ENCODE peak calls at places on chromosomes 7 and 10, in nine cellular contexts. A is right lobe of liver, Y is MCF 10A, C is B cell, W is HFF-Myc, K is left ventricle myocardium inferior, P is ovary, E is RWPE2, U is mucosa of descending colon. O is an unnamed sample.

GRCh38 chr7:42790196-42790595 is 121.7 kb downstream of the C7orf25 start:
- DNase-seq in A (no peak), Y (peak), C (no peak), W (peak), K (no peak), P (no peak), E (no peak), U (no peak), O (peak)

GRCh38 chr10:126224967-126225671 is 163.2 kb downstream of the ADAM12 start:
- DNase-seq in A (no peak), Y (no peak), C (no peak), W (no peak), K (no peak), P (no peak), E (no peak), U (no peak), O (no peak)

GRCh38 chr7:70582921-70583895 is 548.7 kb upstream of the GALNT17 start:
- DNase-seq in A (no peak), Y (no peak), C (no peak), W (no peak), K (no peak), P (no peak), E (no peak), U (no peak), O (peak)

GRCh38 chr10:124017729-124018128 is 75.7 kb downstream of the CHST15 start:
- DNase-seq in A (peak), Y (no peak), C (no peak), W (no peak), K (no peak), P (no peak), E (no peak), U (no peak), O (no peak)

GRCh38 chr7:2043316-2044039 is 189.3 kb downstream of the MAD1L1 start:
- DNase-seq in A (peak), Y (no peak), C (peak), W (no peak), K (peak), P (no peak), E (peak), U (peak), O (no peak)

GRCh38 chr7:139940866-139941265 is 111.8 kb downstream of the TBXAS1 start:
- DNase-seq in A (no peak), Y (no peak), C (no peak), W (no peak), K (no peak), P (no peak), E (no peak), U (no peak), O (no peak)

GRCh38 chr10:29277296-29277695 is 11.6 kb upstream of the LYZL1 start:
- DNase-seq in A (no peak), Y (no peak), C (no peak), W (no peak), K (no peak), P (no peak), E (no peak), U (no peak), O (no peak)

GRCh38 chr7:49894543-49894942 is 121.1 kb downstream of the VWC2 start:
- DNase-seq in A (no peak), Y (no peak), C (no peak), W (no peak), K (peak), P (no peak), E (no peak), U (no peak), O (no peak)

GRCh38 chr7:106249488-106249887 is 35.3 kb downstream of the NAMPT start:
- DNase-seq in A (no peak), Y (no peak), C (no peak), W (no peak), K (no peak), P (no peak), E (no peak), U (no peak), O (no peak)

GRCh38 chr7:45003789-45004188 is 3.8 kb downstream of the CCM2 start:
- DNase-seq in A (no peak), Y (no peak), C (no peak), W (no peak), K (no peak), P (no peak), E (no peak), U (no peak), O (no peak)

GRCh38 chr7:151868805-151869188 is 8.1 kb downstream of the PRKAG2 start:
- DNase-seq in A (no peak), Y (no peak), C (no peak), W (no peak), K (no peak), P (no peak), E (no peak), U (no peak), O (no peak)

GRCh38 chr7:116918744-116919143 is 34.6 kb upstream of the ST7 start:
- DNase-seq in A (no peak), Y (no peak), C (no peak), W (no peak), K (no peak), P (no peak), E (no peak), U (no peak), O (no peak)

GRCh38 chr10:101012525-101013364 is 13.1 kb downstream of the LZTS2 start:
- DNase-seq in A (peak), Y (peak), C (peak), W (peak), K (peak), P (peak), E (no peak), U (peak), O (peak)

GRCh38 chr7:27245798-27246691 is 3.4 kb downstream of the EVX1 start:
- DNase-seq in A (no peak), Y (no peak), C (no peak), W (no peak), K (no peak), P (no peak), E (no peak), U (peak), O (peak)

GRCh38 chr7:44163591-44163990 is 22.5 kb upstream of the MYL7 start:
- DNase-seq in A (no peak), Y (peak), C (no peak), W (peak), K (no peak), P (no peak), E (no peak), U (no peak), O (peak)

GRCh38 chr7:24717694-24718320 is 39.5 kb downstream of the GSDME start:
- DNase-seq in A (no peak), Y (no peak), C (no peak), W (no peak), K (no peak), P (no peak), E (no peak), U (no peak), O (no peak)

GRCh38 chr7:144656960-144657359 is 178.9 kb downstream of the TPK1 start:
- DNase-seq in A (no peak), Y (no peak), C (no peak), W (no peak), K (no peak), P (no peak), E (no peak), U (no peak), O (peak)

DNA sequence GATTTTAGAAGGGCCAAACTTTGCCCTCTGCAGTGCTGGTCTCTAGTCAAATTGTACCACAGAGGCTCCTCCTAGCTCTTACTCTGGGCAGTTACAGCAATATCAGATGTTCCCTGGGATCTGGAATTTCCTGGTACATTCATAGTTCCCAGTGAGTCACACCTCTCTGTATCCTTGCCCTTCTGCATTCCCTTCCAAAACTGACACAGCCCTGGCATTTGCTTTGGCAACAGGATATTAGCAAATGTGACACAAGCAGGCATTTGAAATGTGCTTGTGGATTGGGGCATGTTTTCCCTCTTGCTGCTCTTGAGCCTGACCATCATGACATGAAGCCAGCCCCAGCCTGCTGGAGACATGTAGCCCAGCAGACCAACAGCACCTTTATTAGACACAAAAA is 284.7 kb upstream of the AKR1E2 start:
- DNase-seq in A (no peak), Y (peak), C (no peak), W (peak), K (no peak), P (no peak), E (peak), U (peak), O (peak)
- TF ChIP-seq CTCF in A (no peak), Y (no peak), C (no peak), W (peak), K (no peak), P (no peak), E (peak), U (no peak), O (peak)

GRCh38 chr10:103828107-103828506 is 27.3 kb downstream of the SH3PXD2A start:
- DNase-seq in A (no peak), Y (peak), C (no peak), W (no peak), K (no peak), P (no peak), E (no peak), U (no peak), O (peak)
- TF ChIP-seq CTCF in A (no peak), Y (no peak), C (no peak), W (no peak), K (no peak), P (no peak), E (no peak), U (no peak), O (peak)

GRCh38 chr7:154302380-154302779 is 250.2 kb downstream of the DPP6 start:
- DNase-seq in A (no peak), Y (no peak), C (no peak), W (no peak), K (no peak), P (no peak), E (no peak), U (no peak), O (no peak)

GRCh38 chr7:154304231-154304630 is 252.0 kb downstream of the DPP6 start:
- DNase-seq in A (no peak), Y (no peak), C (no peak), W (no peak), K (no peak), P (no peak), E (no peak), U (no peak), O (no peak)

GRCh38 chr7:154306036-154306435 is 253.8 kb downstream of the DPP6 start:
- DNase-seq in A (no peak), Y (no peak), C (no peak), W (no peak), K (no peak), P (no peak), E (no peak), U (no peak), O (no peak)

GRCh38 chr7:154308928-154309327 is 256.7 kb downstream of the DPP6 start:
- DNase-seq in A (no peak), Y (no peak), C (no peak), W (no peak), K (no peak), P (no peak), E (no peak), U (no peak), O (no peak)

GRCh38 chr7:154304740-154305679 is 252.8 kb downstream of the DPP6 start:
- DNase-seq in A (no peak), Y (no peak), C (no peak), W (no peak), K (no peak), P (no peak), E (no peak), U (no peak), O (no peak)
- TF ChIP-seq CTCF in A (no peak), Y (no peak), C (no peak), W (no peak), K (no peak), P (no peak), E (no peak), U (no peak), O (no peak)

DNA sequence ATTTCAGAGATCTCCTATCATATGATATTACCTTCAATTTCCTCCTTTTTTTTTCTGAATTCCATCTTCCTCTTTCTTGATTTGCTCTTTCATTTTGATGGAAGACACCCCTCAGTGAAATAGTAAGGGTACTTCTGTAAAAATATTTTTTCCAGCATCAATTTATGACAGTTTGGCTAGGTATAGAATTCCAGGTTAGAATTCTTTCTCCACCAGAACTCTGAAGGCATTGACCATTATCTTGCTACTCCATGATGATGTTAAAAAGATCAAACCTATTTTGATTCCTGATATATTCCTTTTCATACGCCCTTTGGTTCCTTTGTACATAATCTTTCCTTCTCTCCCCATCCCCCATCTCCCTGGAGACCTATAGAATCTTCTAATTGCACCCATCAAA is 48.4 kb downstream of the MTPAP start:
- DNase-seq in A (no peak), Y (no peak), C (no peak), W (no peak), K (no peak), P (no peak), E (no peak), U (no peak), O (no peak)
- TF ChIP-seq CTCF in A (no peak), Y (no peak), C (no peak), W (no peak), K (no peak), P (no peak), E (no peak), U (no peak), O (no peak)

GRCh38 chr7:47579458-47579857 is 2.5 kb downstream of the TNS3 start:
- DNase-seq in A (no peak), Y (no peak), C (no peak), W (no peak), K (no peak), P (no peak), E (no peak), U (no peak), O (no peak)

GRCh38 chr7:47581821-47582747 is at the start of gene TNS3:
- DNase-seq in A (no peak), Y (no peak), C (peak), W (no peak), K (peak), P (peak), E (no peak), U (peak), O (no peak)

GRCh38 chr7:47581442-47581820 is 480 bp downstream of the TNS3 start:
- DNase-seq in A (peak), Y (no peak), C (no peak), W (no peak), K (no peak), P (peak), E (no peak), U (peak), O (no peak)

GRCh38 chr7:47580175-47580701 is 1.7 kb downstream of the TNS3 start:
- DNase-seq in A (peak), Y (no peak), C (no peak), W (no peak), K (no peak), P (no peak), E (no peak), U (peak), O (no peak)

DNA sequence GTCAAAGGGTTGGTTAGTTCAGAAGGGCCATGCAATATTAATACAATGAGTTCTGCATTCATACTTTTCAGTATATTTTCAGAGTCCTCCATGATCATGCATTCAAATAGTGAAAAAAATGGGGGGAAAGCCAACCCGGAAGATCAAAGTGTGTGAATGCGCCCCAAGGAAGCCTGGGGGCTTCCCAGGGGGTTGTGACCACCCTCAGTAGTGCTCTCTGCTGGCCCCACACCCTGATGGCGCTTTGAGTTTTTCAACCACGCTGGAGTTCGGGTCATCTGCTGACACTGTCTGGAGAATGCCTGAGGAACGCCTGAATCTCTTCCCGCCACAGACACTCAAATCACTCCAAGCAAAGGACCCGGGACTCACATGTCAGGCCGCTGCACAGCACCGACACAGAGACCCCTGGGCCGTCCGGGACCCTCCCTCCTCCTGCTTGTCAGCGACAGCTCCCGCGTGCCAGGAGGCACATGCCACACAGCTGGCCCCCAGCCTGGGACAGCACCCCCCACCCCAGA is 1.0 kb downstream of the TNS3 start:
- DNase-seq in A (no peak), Y (no peak), C (no peak), W (no peak), K (no peak), P (no peak), E (no peak), U (peak), O (no peak)
- TF ChIP-seq CTCF in A (no peak), Y (no peak), C (no peak), W (no peak), K (no peak), P (no peak), E (no peak), U (no peak), O (no peak)

DNA sequence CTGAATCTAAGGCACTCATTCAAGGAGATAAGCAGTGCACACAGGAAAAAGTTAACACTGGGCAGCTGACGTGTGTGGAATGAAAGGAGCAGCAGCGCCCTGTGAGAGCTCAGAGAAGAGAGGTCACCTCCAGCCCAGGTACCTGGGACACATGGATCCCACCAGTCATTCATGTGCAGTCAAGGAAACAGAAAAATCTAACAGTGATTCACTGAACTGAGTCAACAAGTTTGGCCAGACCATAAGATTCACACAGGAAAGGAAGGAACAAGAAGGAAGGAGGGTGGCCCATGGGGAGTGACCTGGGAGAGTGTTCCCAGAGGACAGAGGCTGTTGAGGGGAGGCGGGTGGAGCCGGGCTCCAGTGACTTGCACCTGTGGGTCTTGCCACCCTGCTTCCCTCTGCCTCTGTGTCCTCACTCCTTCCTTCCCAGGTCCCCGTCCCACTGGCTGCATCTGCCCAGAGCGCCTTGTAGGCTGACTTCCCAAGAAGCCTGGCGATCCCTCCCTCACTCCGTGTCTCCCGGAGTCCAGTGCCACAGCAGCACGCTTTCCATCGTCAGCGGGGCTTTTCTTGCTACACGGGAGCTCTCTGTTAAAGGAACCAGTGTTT is 27.7 kb downstream of the RNF32 start:
- DNase-seq in A (no peak), Y (no peak), C (no peak), W (no peak), K (no peak), P (no peak), E (no peak), U (no peak), O (peak)
- TF ChIP-seq CTCF in A (no peak), Y (no peak), C (no peak), W (no peak), K (no peak), P (no peak), E (no peak), U (no peak), O (no peak)

GRCh38 chr10:34018129-34018528 is 683.7 kb upstream of the NRP1 start:
- DNase-seq in A (no peak), Y (no peak), C (no peak), W (no peak), K (no peak), P (no peak), E (no peak), U (no peak), O (peak)

GRCh38 chr10:34018811-34019210 is 684.3 kb upstream of the NRP1 start:
- DNase-seq in A (no peak), Y (no peak), C (no peak), W (no peak), K (no peak), P (no peak), E (no peak), U (no peak), O (peak)

GRCh38 chr10:34015700-34016099 is 681.2 kb upstream of the NRP1 start:
- DNase-seq in A (no peak), Y (no peak), C (no peak), W (no peak), K (no peak), P (no peak), E (no peak), U (no peak), O (peak)

GRCh38 chr10:34016541-34016940 is 682.1 kb upstream of the NRP1 start:
- DNase-seq in A (no peak), Y (no peak), C (no peak), W (no peak), K (no peak), P (no peak), E (no peak), U (no peak), O (no peak)

DNA sequence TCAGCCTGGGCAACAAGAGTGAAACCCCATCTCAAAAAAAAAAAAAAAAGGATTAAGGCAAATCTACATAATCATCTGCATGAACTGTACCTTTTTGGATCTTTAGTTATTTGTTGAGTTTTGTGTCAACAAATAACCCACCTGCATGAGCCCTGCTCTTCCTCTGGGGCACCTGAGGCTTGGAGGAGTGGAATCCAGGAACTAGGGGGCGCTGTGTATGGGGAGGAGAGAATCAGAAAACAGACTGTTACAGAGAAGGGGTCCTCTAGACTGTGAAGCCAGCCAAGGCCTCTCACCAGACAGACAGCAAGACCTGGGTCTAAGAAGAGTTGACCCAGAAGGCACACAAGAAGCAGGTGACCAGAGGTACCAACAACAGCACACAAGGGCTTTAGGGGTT is 682.8 kb upstream of the NRP1 start:
- DNase-seq in A (no peak), Y (no peak), C (no peak), W (no peak), K (no peak), P (no peak), E (no peak), U (no peak), O (no peak)
- TF ChIP-seq CTCF in A (no peak), Y (no peak), C (no peak), W (peak), K (no peak), P (no peak), E (no peak), U (no peak), O (peak)

GRCh38 chr7:132321387-132321786 is 254.9 kb downstream of the PLXNA4 start:
- DNase-seq in A (no peak), Y (no peak), C (no peak), W (peak), K (no peak), P (no peak), E (no peak), U (no peak), O (no peak)
- TF ChIP-seq CTCF in A (no peak), Y (no peak), C (no peak), W (peak), K (no peak), P (no peak), E (no peak), U (no peak), O (peak)